ENCODE peak calls at places on chromosome 3, in five cellular contexts. One of them, this sample, is unnamed. For H3K36me3 and H3K27me3, the result is how much of the 10 kb centered on the place peaks cover.

GRCh38 chr3:87855626-87856025 is 203.2 kb downstream of the CGGBP1 start:
- DNase-seq in CD8-positive, alpha-beta T cell: no peak
- DNase-seq in Peyer's patch: no peak
- DNase-seq in astrocyte: peak
- DNase-seq in neural progenitor cell: no peak
- DNase-seq in this sample: peak

GRCh38 chr3:31695280-31696008 is 162.7 kb downstream of the STT3B start:
- DNase-seq in CD8-positive, alpha-beta T cell: no peak
- DNase-seq in Peyer's patch: no peak
- DNase-seq in astrocyte: no peak
- DNase-seq in neural progenitor cell: peak
- DNase-seq in this sample: no peak

GRCh38 chr3:121692010-121692699 is 31.5 kb upstream of the HCLS1 start:
- DNase-seq in CD8-positive, alpha-beta T cell: no peak
- DNase-seq in Peyer's patch: no peak
- DNase-seq in astrocyte: no peak
- DNase-seq in neural progenitor cell: no peak
- DNase-seq in this sample: no peak

GRCh38 chr3:150372320-150373118 is 35.6 kb upstream of the TSC22D2 start:
- DNase-seq in CD8-positive, alpha-beta T cell: no peak
- DNase-seq in Peyer's patch: no peak
- DNase-seq in astrocyte: no peak
- DNase-seq in neural progenitor cell: peak
- DNase-seq in this sample: no peak

GRCh38 chr3:158911586-158911985 is 109.7 kb downstream of the MFSD1 start:
- DNase-seq in CD8-positive, alpha-beta T cell: no peak
- DNase-seq in Peyer's patch: no peak
- DNase-seq in astrocyte: no peak
- DNase-seq in neural progenitor cell: no peak
- DNase-seq in this sample: peak

GRCh38 chr3:34005886-34006285 is 207.5 kb downstream of the PDCD6IP start:
- DNase-seq in CD8-positive, alpha-beta T cell: no peak
- DNase-seq in Peyer's patch: no peak
- DNase-seq in astrocyte: peak
- DNase-seq in neural progenitor cell: no peak
- DNase-seq in this sample: no peak

GRCh38 chr3:139388961-139389551 is 391 bp downstream of the COPB2 start:
- DNase-seq in CD8-positive, alpha-beta T cell: peak
- DNase-seq in Peyer's patch: no peak
- DNase-seq in astrocyte: no peak
- DNase-seq in neural progenitor cell: peak
- DNase-seq in this sample: peak

GRCh38 chr3:61989681-61990080 is 383.7 kb downstream of the FEZF2 start:
- DNase-seq in CD8-positive, alpha-beta T cell: no peak
- DNase-seq in Peyer's patch: no peak
- DNase-seq in astrocyte: no peak
- DNase-seq in neural progenitor cell: no peak
- DNase-seq in this sample: no peak

GRCh38 chr3:29644261-29644660 is 363.4 kb downstream of the RBMS3 start:
- DNase-seq in CD8-positive, alpha-beta T cell: no peak
- DNase-seq in Peyer's patch: no peak
- DNase-seq in astrocyte: no peak
- DNase-seq in neural progenitor cell: no peak
- DNase-seq in this sample: no peak
- TF ChIP-seq CTCF in CD8-positive, alpha-beta T cell: no peak
- TF ChIP-seq CTCF in Peyer's patch: no peak
- TF ChIP-seq CTCF in astrocyte: no peak
- TF ChIP-seq CTCF in neural progenitor cell: no peak
- TF ChIP-seq CTCF in this sample: no peak

GRCh38 chr3:42202239-42202865 is 63.6 kb downstream of the CCK start:
- DNase-seq in CD8-positive, alpha-beta T cell: no peak
- DNase-seq in Peyer's patch: no peak
- DNase-seq in astrocyte: no peak
- DNase-seq in neural progenitor cell: no peak
- DNase-seq in this sample: no peak

GRCh38 chr3:42194943-42195510 is 71.0 kb downstream of the CCK start:
- DNase-seq in CD8-positive, alpha-beta T cell: no peak
- DNase-seq in Peyer's patch: no peak
- DNase-seq in astrocyte: peak
- DNase-seq in neural progenitor cell: no peak
- DNase-seq in this sample: no peak

GRCh38 chr3:42195879-42196330 is 70.1 kb downstream of the CCK start:
- DNase-seq in CD8-positive, alpha-beta T cell: no peak
- DNase-seq in Peyer's patch: no peak
- DNase-seq in astrocyte: no peak
- DNase-seq in neural progenitor cell: no peak
- DNase-seq in this sample: no peak

GRCh38 chr3:42198709-42199108 is 67.3 kb downstream of the CCK start:
- DNase-seq in CD8-positive, alpha-beta T cell: no peak
- DNase-seq in Peyer's patch: no peak
- DNase-seq in astrocyte: no peak
- DNase-seq in neural progenitor cell: no peak
- DNase-seq in this sample: no peak
- H3K36me3 ChIP-seq in CD8-positive, alpha-beta T cell: under half
- H3K36me3 ChIP-seq in Peyer's patch: under half
- H3K36me3 ChIP-seq in astrocyte: under half
- H3K36me3 ChIP-seq in neural progenitor cell: under half
- H3K36me3 ChIP-seq in this sample: under half

DNA sequence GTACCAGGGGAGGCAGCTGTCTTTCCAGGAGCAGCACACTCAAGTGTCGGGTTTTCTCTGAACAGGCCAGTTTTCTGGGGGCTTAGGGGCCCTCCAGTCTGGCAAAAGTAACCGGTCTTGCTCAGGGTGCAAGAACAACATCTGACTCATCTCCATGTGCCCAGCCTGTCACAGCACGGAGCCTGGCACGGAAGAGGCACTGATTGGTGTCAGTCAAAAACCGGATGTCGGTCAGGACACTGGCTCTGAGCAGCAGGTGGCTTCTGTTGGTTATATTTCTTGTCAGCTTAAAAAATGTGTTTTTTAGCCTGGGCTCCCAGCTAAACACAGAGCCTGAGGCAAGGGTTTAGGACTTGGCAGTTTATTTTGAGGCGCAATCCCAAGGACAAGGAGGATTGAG is 139.9 kb downstream of the FBLN2 start:
- DNase-seq in CD8-positive, alpha-beta T cell: no peak
- DNase-seq in Peyer's patch: no peak
- DNase-seq in astrocyte: no peak
- DNase-seq in neural progenitor cell: no peak
- DNase-seq in this sample: no peak
- H3K27me3 ChIP-seq in CD8-positive, alpha-beta T cell: under half
- H3K27me3 ChIP-seq in Peyer's patch: under half
- H3K27me3 ChIP-seq in astrocyte: under half
- H3K27me3 ChIP-seq in neural progenitor cell: under half
- H3K27me3 ChIP-seq in this sample: under half

GRCh38 chr3:39125837-39126500 is 18.5 kb downstream of the TTC21A start:
- DNase-seq in CD8-positive, alpha-beta T cell: no peak
- DNase-seq in Peyer's patch: no peak
- DNase-seq in astrocyte: no peak
- DNase-seq in neural progenitor cell: no peak
- DNase-seq in this sample: peak

GRCh38 chr3:39124876-39125836 is 17.7 kb downstream of the TTC21A start:
- DNase-seq in CD8-positive, alpha-beta T cell: no peak
- DNase-seq in Peyer's patch: no peak
- DNase-seq in astrocyte: no peak
- DNase-seq in neural progenitor cell: peak
- DNase-seq in this sample: peak

GRCh38 chr3:39127296-39127906 is 19.9 kb downstream of the TTC21A start:
- DNase-seq in CD8-positive, alpha-beta T cell: no peak
- DNase-seq in Peyer's patch: no peak
- DNase-seq in astrocyte: no peak
- DNase-seq in neural progenitor cell: no peak
- DNase-seq in this sample: no peak

GRCh38 chr3:39127907-39128303 is 20.4 kb downstream of the TTC21A start:
- DNase-seq in CD8-positive, alpha-beta T cell: no peak
- DNase-seq in Peyer's patch: no peak
- DNase-seq in astrocyte: no peak
- DNase-seq in neural progenitor cell: no peak
- DNase-seq in this sample: no peak

DNA sequence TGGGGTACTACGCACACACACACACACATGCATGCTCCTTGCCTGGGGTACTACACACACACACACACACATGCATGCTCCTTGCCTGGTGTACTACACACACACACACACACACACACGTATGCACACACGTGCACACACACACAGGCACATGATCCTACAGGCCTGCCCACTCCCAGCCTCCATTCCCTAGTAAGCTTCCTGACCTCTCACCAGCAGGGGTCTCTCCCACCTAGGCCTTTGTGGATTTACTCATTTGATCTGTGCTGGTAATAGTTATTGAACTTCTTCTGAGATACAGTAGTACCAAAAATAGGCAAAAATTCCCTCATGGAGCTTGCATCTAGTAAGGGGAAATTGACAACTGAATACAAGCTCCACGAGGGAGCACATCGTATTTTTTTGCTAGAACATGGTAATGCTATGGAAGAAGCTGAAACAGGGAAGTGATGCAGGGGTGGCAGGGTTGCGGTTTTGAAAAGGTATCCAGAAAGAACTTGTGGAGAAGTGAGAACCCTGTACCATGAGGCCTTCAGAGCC is 19.1 kb downstream of the TTC21A start:
- DNase-seq in CD8-positive, alpha-beta T cell: no peak
- DNase-seq in Peyer's patch: peak
- DNase-seq in astrocyte: no peak
- DNase-seq in neural progenitor cell: peak
- DNase-seq in this sample: peak
- TF ChIP-seq CTCF in CD8-positive, alpha-beta T cell: no peak
- TF ChIP-seq CTCF in Peyer's patch: peak
- TF ChIP-seq CTCF in astrocyte: peak
- TF ChIP-seq CTCF in neural progenitor cell: peak
- TF ChIP-seq CTCF in this sample: peak

DNA sequence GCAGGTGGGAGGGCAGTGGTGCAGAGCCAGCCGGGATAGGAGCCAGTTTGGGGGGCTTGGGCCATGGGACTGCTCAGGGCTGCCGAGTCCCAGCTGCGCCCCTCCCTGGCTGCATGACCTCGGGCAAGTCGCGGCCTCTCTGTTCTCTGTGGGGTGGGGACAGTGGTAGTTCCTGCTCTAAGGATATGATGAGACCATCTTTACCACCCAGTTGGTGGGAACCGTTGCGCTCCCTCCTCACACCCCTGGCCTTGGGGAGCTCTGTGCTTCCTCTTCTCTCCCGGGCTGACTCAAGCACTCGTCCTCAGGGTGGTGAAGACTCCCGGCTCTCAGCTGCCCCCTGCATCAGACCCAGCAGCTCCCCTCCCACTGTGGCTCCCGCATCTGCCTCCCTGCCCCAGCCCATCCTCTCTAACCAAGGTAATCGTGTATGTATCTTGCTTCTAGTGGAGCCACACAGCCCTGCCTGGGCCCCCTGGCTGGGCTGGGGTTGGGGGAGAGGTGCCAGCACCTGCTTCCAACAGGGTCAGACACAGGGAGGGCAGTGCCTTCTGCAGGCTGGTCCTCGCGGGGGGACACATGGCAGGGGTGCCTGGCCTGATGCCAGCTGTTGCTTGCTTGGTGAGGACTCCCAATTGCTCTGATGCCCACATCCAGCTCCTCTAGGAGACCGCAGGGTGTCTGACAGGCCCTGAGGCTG is 15.1 kb upstream of the STAB1 start:
- DNase-seq in CD8-positive, alpha-beta T cell: no peak
- DNase-seq in Peyer's patch: no peak
- DNase-seq in astrocyte: no peak
- DNase-seq in neural progenitor cell: no peak
- DNase-seq in this sample: no peak
- H3K36me3 ChIP-seq in CD8-positive, alpha-beta T cell: under half
- H3K36me3 ChIP-seq in Peyer's patch: under half
- H3K36me3 ChIP-seq in astrocyte: under half
- H3K36me3 ChIP-seq in neural progenitor cell: under half
- H3K36me3 ChIP-seq in this sample: under half

DNA sequence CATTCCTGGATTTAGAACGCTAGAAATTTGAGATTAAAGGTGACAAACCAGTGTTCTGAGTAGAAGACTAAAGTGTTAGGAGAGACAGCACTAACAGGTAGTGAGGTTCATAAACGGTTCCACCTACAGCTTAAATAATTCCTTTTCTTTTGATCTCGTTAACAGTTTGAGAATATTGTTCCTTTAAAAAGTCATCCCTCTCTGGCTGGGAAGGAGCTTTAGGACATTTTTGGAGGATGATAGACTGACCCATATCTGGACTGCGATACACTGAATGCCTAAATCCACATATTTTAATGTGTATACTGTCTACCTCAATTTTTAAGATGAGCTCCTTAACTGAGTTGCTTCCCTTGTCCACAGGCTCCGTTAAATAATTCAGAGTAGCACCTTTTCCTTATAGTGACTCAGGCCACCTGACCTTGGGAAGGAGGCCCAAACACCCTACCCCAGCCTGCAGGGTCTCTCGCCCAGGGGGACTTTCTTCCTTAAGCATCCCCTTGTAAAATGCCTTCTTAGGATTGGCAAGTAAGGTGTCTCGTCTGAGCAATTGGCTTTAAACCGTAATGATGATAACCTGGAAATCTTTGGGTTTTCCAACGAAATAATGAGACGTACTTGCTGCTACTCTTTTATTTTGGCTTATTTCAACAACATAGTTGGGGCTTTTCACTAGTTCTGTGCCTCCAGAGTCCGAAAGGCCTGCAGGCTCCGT is 3.3 kb downstream of the TRIM71 start:
- DNase-seq in CD8-positive, alpha-beta T cell: no peak
- DNase-seq in Peyer's patch: no peak
- DNase-seq in astrocyte: no peak
- DNase-seq in neural progenitor cell: peak
- DNase-seq in this sample: no peak
- H3K27me3 ChIP-seq in CD8-positive, alpha-beta T cell: under half
- H3K27me3 ChIP-seq in Peyer's patch: under half
- H3K27me3 ChIP-seq in astrocyte: half or more
- H3K27me3 ChIP-seq in neural progenitor cell: under half
- H3K27me3 ChIP-seq in this sample: under half

GRCh38 chr3:173733029-173733652 is 335.6 kb downstream of the NLGN1 start:
- DNase-seq in CD8-positive, alpha-beta T cell: no peak
- DNase-seq in Peyer's patch: no peak
- DNase-seq in astrocyte: no peak
- DNase-seq in neural progenitor cell: no peak
- DNase-seq in this sample: peak
- TF ChIP-seq CTCF in CD8-positive, alpha-beta T cell: no peak
- TF ChIP-seq CTCF in Peyer's patch: no peak
- TF ChIP-seq CTCF in astrocyte: peak
- TF ChIP-seq CTCF in neural progenitor cell: peak
- TF ChIP-seq CTCF in this sample: peak

GRCh38 chr3:107627962-107628542 is 105.3 kb downstream of the BBX start:
- DNase-seq in CD8-positive, alpha-beta T cell: no peak
- DNase-seq in Peyer's patch: no peak
- DNase-seq in astrocyte: no peak
- DNase-seq in neural progenitor cell: no peak
- DNase-seq in this sample: no peak
- H3K36me3 ChIP-seq in CD8-positive, alpha-beta T cell: under half
- H3K36me3 ChIP-seq in Peyer's patch: under half
- H3K36me3 ChIP-seq in astrocyte: under half
- H3K36me3 ChIP-seq in neural progenitor cell: under half
- H3K36me3 ChIP-seq in this sample: under half